ENCODE peak calls at places on chromosomes 13 and 19, in eight cellular contexts. S, G, P, O, M, R, H and T are unnamed samples.

GRCh38 chr13:98942485-98942884 is 35.4 kb downstream of the DOCK9 start:
- DNase-seq in M (no peak), H (no peak), S (no peak), O (no peak), P (no peak), G (no peak), R (no peak), T (no peak)

GRCh38 chr19:10449037-10449436 is 28.7 kb downstream of the PDE4A start:
- DNase-seq in G (no peak), R (no peak), P (no peak), H (no peak), O (no peak), S (no peak), M (no peak), T (no peak)

GRCh38 chr13:71316964-71317363 is 550.0 kb downstream of the DACH1 start:
- DNase-seq in O (no peak), H (no peak), S (no peak), G (no peak), P (no peak), R (no peak), M (no peak), T (no peak)

GRCh38 chr13:21326155-21327030 is 132.7 kb downstream of the ZDHHC20 start:
- DNase-seq in M (peak; percentile 46), S (peak; percentile 88), O (peak; percentile 67), H (no peak), G (peak; percentile 32), R (no peak), P (no peak), T (peak; percentile 54)

GRCh38 chr13:79480954-79481684 is at the start of gene NDFIP2:
- DNase-seq in P (peak; percentile 90), R (peak; percentile 73), O (peak; percentile 94), M (peak; percentile 80), S (peak; percentile 88), G (peak; percentile 86), H (peak; percentile 92), T (peak; percentile 87)

GRCh38 chr19:40147693-40148347 is 43.4 kb upstream of the MAP3K10 start:
- DNase-seq in M (peak; percentile 77), S (no peak), R (no peak), P (no peak), O (no peak), G (peak; percentile 82), H (no peak), T (peak; percentile 80)

GRCh38 chr13:86563308-86563707 is 764.1 kb upstream of the SLITRK6 start:
- DNase-seq in P (no peak), H (no peak), R (no peak), O (no peak), G (peak; percentile 66), S (no peak), M (peak; percentile 75), T (peak; percentile 51)

GRCh38 chr19:35151273-35152065 is 3.1 kb upstream of the FXYD5 start:
- DNase-seq in G (no peak), H (no peak), M (no peak), O (no peak), S (no peak), P (no peak), R (no peak), T (no peak)

GRCh38 chr13:30963794-30964193 is 31.3 kb downstream of the TEX26 start:
- DNase-seq in G (peak; percentile 46), S (no peak), M (peak; percentile 29), P (no peak), O (no peak), R (no peak), H (no peak), T (peak; percentile 76)

GRCh38 chr19:35828694-35829301 is 16.2 kb upstream of the PRODH2 start:
- DNase-seq in H (peak; percentile 66), P (no peak), M (peak; percentile 67), R (no peak), S (peak; percentile 95), G (peak; percentile 79), O (no peak), T (peak; percentile 76)

GRCh38 chr19:2627855-2628254 is 74.6 kb downstream of the GNG7 start:
- DNase-seq in S (no peak), O (no peak), P (no peak), H (no peak), G (no peak), R (no peak), M (peak; percentile 49), T (no peak)

GRCh38 chr13:34411177-34411576 is 530.9 kb upstream of the NBEA start:
- DNase-seq in G (no peak), O (no peak), R (no peak), M (no peak), S (no peak), H (no peak), P (no peak), T (no peak)

GRCh38 chr13:81275666-81276258 is 934.8 kb upstream of the SPRY2 start:
- DNase-seq in O (no peak), P (no peak), S (no peak), G (no peak), R (no peak), M (no peak), H (peak; percentile 7), T (peak; percentile 1)

GRCh38 chr19:30223866-30224688 is 148.1 kb upstream of the ZNF536 start:
- DNase-seq in P (no peak), H (no peak), R (no peak), O (no peak), S (no peak), G (no peak), M (no peak), T (no peak)

GRCh38 chr19:30226464-30227070 is 145.6 kb upstream of the ZNF536 start:
- DNase-seq in O (no peak), M (no peak), H (no peak), P (no peak), R (no peak), S (peak; percentile 48), G (no peak), T (no peak)

GRCh38 chr19:30227071-30227621 is 145.0 kb upstream of the ZNF536 start:
- DNase-seq in H (no peak), G (peak; percentile 5), R (no peak), S (peak; percentile 67), M (no peak), P (no peak), O (no peak), T (no peak)

GRCh38 chr19:30224689-30225606 is 147.2 kb upstream of the ZNF536 start:
- DNase-seq in M (no peak), O (no peak), S (peak; percentile 64), R (no peak), G (no peak), H (no peak), P (no peak), T (no peak)

DNA sequence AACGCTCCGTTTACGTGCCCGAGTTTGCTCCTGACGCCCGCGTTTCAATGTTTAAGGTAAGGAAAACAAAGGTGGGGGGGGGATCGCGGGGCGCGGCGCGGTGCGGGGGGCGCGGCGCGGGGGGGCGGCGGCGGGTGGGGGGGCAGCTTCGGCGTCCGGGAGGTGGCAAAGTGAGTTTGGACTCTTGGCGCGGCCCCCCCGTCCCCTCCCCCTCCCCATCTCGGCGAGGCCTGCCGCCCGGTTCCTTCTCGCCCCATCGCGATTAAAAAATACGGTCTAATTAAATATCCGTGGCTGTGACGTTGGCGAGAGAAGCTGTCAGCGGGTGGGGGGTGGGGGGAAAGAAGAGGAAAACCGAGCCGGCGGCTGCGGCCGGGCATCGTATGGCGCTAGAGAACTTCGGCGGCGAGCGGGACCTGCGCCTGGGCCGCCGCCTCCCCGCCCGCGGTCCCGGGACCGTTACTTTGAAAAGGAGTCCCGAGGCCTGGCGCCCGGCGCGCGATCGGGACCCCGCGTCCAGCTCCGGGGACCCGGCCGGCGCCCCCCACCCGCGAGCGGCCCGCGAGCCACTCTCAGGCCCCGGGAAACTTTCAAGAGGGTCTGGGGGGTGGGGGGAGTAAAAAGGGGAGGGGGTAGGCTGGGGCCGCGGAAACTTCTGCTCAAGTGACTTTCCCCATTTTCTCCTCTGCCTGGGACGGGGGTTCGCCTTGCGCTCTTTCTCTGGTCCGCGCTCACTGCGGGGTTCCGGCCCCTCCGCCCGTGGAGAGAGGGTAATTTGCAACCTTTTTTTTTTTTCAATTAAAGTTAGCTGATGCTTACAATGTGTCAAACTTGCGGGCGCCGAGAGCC is 146.3 kb upstream of the ZNF536 start:
- DNase-seq in H (no peak), R (no peak), M (no peak), G (no peak), O (no peak), P (no peak), S (peak; percentile 60), T (no peak)
- TF ChIP-seq CTCF in H (no peak), R (no peak), M (no peak), G (no peak), O (no peak), P (no peak), S (no peak), T (no peak)

GRCh38 chr19:47742636-47743035 is 2.7 kb upstream of the NOP53 start:
- DNase-seq in P (no peak), M (no peak), G (no peak), O (no peak), H (no peak), R (peak; percentile 33), S (peak; percentile 26), T (peak; percentile 53)
- H3K4me3 ChIP-seq in P (peak overlapping the region; percentile 69), M (no peak overlapping the region), G (peak overlapping the region; percentile 22), O (peak overlapping the region; percentile 51), H (no peak overlapping the region), R (peak overlapping the region; percentile 65), S (peak overlapping the region; percentile 44), T (peak overlapping the region; percentile 32)

DNA sequence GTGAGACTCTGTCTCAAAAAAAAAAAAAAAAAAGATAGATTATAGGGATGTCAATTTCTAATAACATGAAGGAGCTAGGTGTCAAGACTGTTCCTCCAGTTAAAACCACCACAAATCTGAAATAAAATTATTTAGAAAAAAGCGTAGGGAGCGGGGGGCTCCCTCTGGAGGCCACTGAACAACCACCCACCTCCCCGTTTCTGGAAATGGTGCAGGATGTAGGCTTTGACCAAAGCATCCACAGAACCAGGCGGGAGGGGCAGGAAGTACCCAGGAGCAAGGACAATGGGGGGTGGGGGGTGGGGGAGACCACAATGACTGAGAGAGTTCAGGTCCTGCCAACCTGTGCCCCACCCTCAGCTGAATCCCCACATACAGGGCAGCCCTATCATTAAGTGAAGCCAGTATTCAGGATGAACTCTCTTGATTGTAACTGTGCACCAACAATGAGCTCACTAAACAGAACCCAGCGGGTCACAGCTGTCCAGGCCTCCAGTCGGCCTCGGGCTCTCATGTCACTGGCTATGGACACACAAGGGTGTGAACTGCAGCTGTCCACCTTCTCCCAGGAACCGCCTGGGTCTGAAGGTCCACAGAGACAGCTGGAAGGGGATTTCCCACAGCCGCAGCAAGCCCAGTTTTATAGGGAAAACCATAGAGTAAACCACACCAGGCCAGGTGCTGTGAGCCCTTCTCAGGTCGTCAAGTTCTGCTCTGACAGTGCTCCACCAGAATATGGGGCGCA is 6.6 kb downstream of the ZSCAN18 start:
- DNase-seq in G (no peak), R (no peak), H (no peak), M (no peak), O (peak; percentile 55), P (no peak), S (no peak), T (no peak)
- TF ChIP-seq CTCF in G (no peak), R (no peak), H (no peak), M (no peak), O (no peak), P (no peak), S (peak; percentile 11), T (no peak)

DNA sequence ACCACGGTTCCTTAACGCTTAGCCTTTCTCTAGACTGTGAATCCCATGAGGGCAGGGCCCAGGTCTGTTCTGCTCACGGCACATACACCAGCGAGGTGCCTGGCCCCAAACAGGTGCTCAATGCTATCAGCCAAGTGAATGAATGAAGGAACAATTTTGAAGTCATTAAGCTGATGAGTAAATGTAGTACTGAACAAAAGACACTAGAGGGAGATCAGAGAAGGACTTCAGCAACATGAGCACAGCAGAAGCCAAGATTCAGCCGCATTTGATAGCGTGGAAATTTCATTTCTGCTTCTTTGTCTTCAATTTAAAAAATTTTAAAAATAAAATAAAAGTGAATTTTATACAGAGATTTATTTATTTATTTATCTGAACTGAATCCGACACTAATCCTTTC is 20.1 kb upstream of the MYO16 start:
- DNase-seq in S (peak; percentile 27), R (no peak), M (peak; percentile 49), P (no peak), H (no peak), G (peak; percentile 16), O (no peak), T (peak; percentile 81)
- H3K4me3 ChIP-seq in S (no peak overlapping the region), R (no peak overlapping the region), M (no peak overlapping the region), P (no peak overlapping the region), H (no peak overlapping the region), G (no peak overlapping the region), O (no peak overlapping the region), T (no peak overlapping the region)